ENCODE peak calls at places on chromosomes 5 and 9, in five cellular contexts. E is GM23338; S is activated CD8-positive, alpha-beta memory T cell treated with anti-CD3 and anti-CD28 coated beads for 1 hour; L is upper lobe of right lung; V is NCI-H1092 treated with DMSO at 0.1 percent for 48 hours. Y is an unnamed sample.

GRCh38 chr9:108634164-108634563 is 221.6 kb downstream of the ACTL7B start:
- DNase-seq in E (no peak), S (no peak), L (no peak), V (peak; percentile 20), Y (no peak)

GRCh38 chr5:10366310-10367297 is 13.1 kb downstream of the MARCHF6 start:
- DNase-seq in E (no peak), S (no peak), L (no peak), V (no peak), Y (no peak)

GRCh38 chr5:88683506-88684135 is 199.4 kb downstream of the MEF2C start:
- DNase-seq in E (peak; percentile 90), S (no peak), L (no peak), V (peak; percentile 85), Y (no peak)

GRCh38 chr9:36008774-36009300 is 27.9 kb upstream of the RECK start:
- DNase-seq in E (peak; percentile 93), S (peak; percentile 16), L (peak; percentile 66), V (peak; percentile 68), Y (peak; percentile 52)

GRCh38 chr5:78562001-78562400 is 86.6 kb downstream of the LHFPL2 start:
- DNase-seq in E (no peak), S (no peak), L (no peak), V (no peak), Y (no peak)

GRCh38 chr9:119801311-119801710 is 432.1 kb upstream of the BRINP1 start:
- DNase-seq in E (no peak), S (no peak), L (no peak), V (no peak), Y (no peak)

GRCh38 chr5:87885727-87886126 is 382.9 kb downstream of the TMEM161B start:
- DNase-seq in E (no peak), S (no peak), L (no peak), V (no peak), Y (no peak)

GRCh38 chr9:79166005-79166404 is 405.8 kb upstream of the TLE4 start:
- DNase-seq in E (no peak), S (no peak), L (no peak), V (no peak), Y (no peak)

GRCh38 chr9:19934301-19934868 is 145.5 kb upstream of the SLC24A2 start:
- DNase-seq in E (peak; percentile 91), S (no peak), L (no peak), V (no peak), Y (no peak)

GRCh38 chr5:133333561-133334150 is 278.7 kb downstream of the FSTL4 start:
- DNase-seq in E (no peak), S (no peak), L (peak; percentile 23), V (no peak), Y (no peak)

Y was measured in lower lobe of right lung.